ENCODE peak calls at places on chromosomes 13 and 19, in four cellular contexts. R, V, X and N are unnamed samples.

GRCh38 chr19:45195764-45196163 is 17.2 kb downstream of the BLOC1S3 start:
- DNase-seq in X (no peak), R (no peak), V (no peak), N (no peak)

GRCh38 chr19:55103190-55103589 is 14.2 kb downstream of the PPP1R12C start:
- DNase-seq in X (no peak), V (no peak), R (no peak), N (no peak)

GRCh38 chr13:44906758-44907157 is 82.5 kb downstream of the NUFIP1 start:
- DNase-seq in X (no peak), R (no peak), V (no peak), N (no peak)

GRCh38 chr19:38148337-38148736 is 75.7 kb downstream of the DPF1 start:
- DNase-seq in X (no peak), V (no peak), R (no peak), N (no peak)

GRCh38 chr13:109955598-109955997 is 169.2 kb upstream of the IRS2 start:
- DNase-seq in V (no peak), X (no peak), R (no peak), N (no peak)

GRCh38 chr13:27012482-27013197 is 159.0 kb downstream of the USP12 start:
- DNase-seq in R (no peak), X (no peak), V (no peak), N (no peak)

GRCh38 chr13:101785858-101786257 is 333.4 kb downstream of the ITGBL1 start:
- DNase-seq in V (no peak), X (no peak), R (peak), N (no peak)

GRCh38 chr13:76991432-76991795 is 467 bp upstream of the CLN5 start:
- DNase-seq in V (peak), X (peak), R (peak), N (peak)

GRCh38 chr19:54906819-54907218 is 871 bp downstream of the NCR1 start:
- DNase-seq in R (no peak), X (no peak), V (no peak), N (no peak)

GRCh38 chr19:17281391-17282304 is at the start of gene ANKLE1:
- DNase-seq in V (peak), X (no peak), R (no peak), N (peak)

GRCh38 chr13:94305463-94305862 is 174.0 kb downstream of the DCT start:
- DNase-seq in X (no peak), R (no peak), V (no peak), N (no peak)

GRCh38 chr19:38667552-38668205 is 20.2 kb downstream of the ACTN4 start:
- DNase-seq in X (no peak), V (no peak), R (peak), N (no peak)

GRCh38 chr13:76512676-76513277 is 373.4 kb downstream of the KCTD12 start:
- DNase-seq in V (no peak), X (no peak), R (no peak), N (no peak)

GRCh38 chr19:1860133-1860775 is 3.1 kb downstream of the KLF16 start:
- DNase-seq in V (no peak), X (no peak), R (no peak), N (no peak)